ENCODE peak calls at places on chromosomes 13 and 19, in six cellular contexts. A is gastrocnemius medialis, R is heart right ventricle, W is breast epithelium, Q is transverse colon, J is left ventricle myocardium inferior. O is an unnamed sample. For H3K9me3, the result is how much of the 10 kb centered on the place peaks cover.

GRCh38 chr19:27654266-27654990 is 1558.5 kb downstream of the UQCRFS1 start:
- DNase-seq in A (no peak), R (no peak), W (no peak), Q (no peak), J (no peak), O (no peak)

GRCh38 chr13:60398949-60399589 is 2.0 kb downstream of the TDRD3 start:
- DNase-seq in A (no peak), R (no peak), W (no peak), Q (peak), J (no peak), O (no peak)

GRCh38 chr19:16531380-16531669 is 10.9 kb downstream of the CHERP start:
- DNase-seq in A (no peak), R (no peak), W (no peak), Q (no peak), J (no peak), O (no peak)

GRCh38 chr19:45444318-45445041 is 20.8 kb upstream of the ERCC1 start:
- DNase-seq in A (peak), R (peak), W (peak), Q (peak), J (peak), O (peak)

GRCh38 chr13:60169239-60170031 is 5.7 kb upstream of the DIAPH3 start:
- DNase-seq in A (no peak), R (no peak), W (no peak), Q (no peak), J (no peak), O (no peak)

GRCh38 chr13:94232161-94232560 is 247.3 kb downstream of the DCT start:
- DNase-seq in A (no peak), R (no peak), W (no peak), Q (no peak), J (no peak), O (no peak)

GRCh38 chr19:10501971-10502523 is 1.1 kb downstream of the KEAP1 start:
- DNase-seq in A (peak), R (peak), W (peak), Q (peak), J (peak), O (peak)

GRCh38 chr13:54016548-54016947 is 987.9 kb downstream of the OLFM4 start:
- DNase-seq in A (no peak), R (no peak), W (no peak), Q (no peak), J (no peak), O (no peak)

GRCh38 chr13:75153386-75153785 is 328.6 kb downstream of the TBC1D4 start:
- DNase-seq in A (no peak), R (no peak), W (no peak), Q (no peak), J (no peak), O (no peak)

GRCh38 chr13:74191036-74191809 is 57.0 kb upstream of the KLF12 start:
- DNase-seq in A (no peak), R (no peak), W (no peak), Q (no peak), J (no peak), O (no peak)

GRCh38 chr19:13723206-13723605 is 41.1 kb upstream of the MRI1 start:
- DNase-seq in A (no peak), R (no peak), W (no peak), Q (no peak), J (no peak), O (no peak)

DNA sequence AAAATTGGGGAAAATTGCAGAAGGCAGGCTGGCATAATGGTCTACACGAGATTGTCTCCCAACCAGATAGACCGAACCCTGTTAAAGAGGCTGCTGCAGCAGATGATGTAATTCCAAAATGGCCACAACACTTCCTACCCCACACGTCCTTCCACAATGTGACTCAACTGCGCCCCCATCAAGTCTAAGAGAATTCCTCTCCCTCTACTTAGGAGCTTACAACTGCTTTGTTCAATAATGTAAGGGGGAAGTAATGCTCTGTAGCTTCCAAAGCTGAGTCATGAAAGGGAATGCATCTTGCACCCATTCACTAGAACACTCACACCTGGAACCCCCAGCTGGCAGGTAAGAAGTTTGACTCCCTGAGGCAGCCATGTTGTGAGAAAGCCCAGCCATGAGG is 117.8 kb upstream of the IRS2 start:
- DNase-seq in A (no peak), R (no peak), W (no peak), Q (no peak), J (no peak), O (no peak)
- H3K9me3 ChIP-seq in A (under half), R (under half), W (under half), Q (under half), J (under half), O (under half)

DNA sequence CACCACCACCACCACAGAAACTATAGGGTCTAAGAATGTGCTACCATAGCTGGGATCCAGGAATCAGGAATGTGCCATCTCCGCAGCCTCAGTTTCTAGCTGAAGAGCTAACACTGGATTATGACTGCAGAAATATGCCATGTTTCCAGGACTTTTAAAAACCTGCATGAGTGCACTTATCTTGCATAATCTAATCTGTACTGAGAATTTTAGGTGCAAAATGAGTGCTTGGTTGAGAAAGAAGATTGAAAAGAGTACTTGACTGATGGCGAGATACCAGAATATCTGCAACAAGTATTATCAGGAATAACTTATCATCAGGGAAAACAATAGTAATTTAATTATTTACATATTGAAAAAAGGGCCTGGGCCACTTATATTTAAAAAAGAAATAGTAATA is 97.2 kb upstream of the FAM216B start:
- DNase-seq in A (no peak), R (no peak), W (no peak), Q (no peak), J (no peak), O (no peak)
- H3K9me3 ChIP-seq in A (under half), R (under half), W (under half), Q (under half), J (under half), O (under half)

GRCh38 chr13:92297971-92298942 is 899.8 kb downstream of the GPC5 start:
- DNase-seq in A (no peak), R (no peak), W (no peak), Q (no peak), J (no peak), O (no peak)

GRCh38 chr13:92307752-92308151 is 909.3 kb downstream of the GPC5 start:
- DNase-seq in A (no peak), R (no peak), W (no peak), Q (no peak), J (no peak), O (no peak)

GRCh38 chr13:92303428-92303827 is 905.0 kb downstream of the GPC5 start:
- DNase-seq in A (no peak), R (no peak), W (no peak), Q (no peak), J (no peak), O (no peak)
- H3K9me3 ChIP-seq in A (under half), R (under half), W (under half), Q (under half), J (under half), O (under half)

GRCh38 chr19:40023969-40024368 is 27.1 kb downstream of the ZNF546 start:
- DNase-seq in A (no peak), R (no peak), W (no peak), Q (no peak), J (no peak), O (no peak)

GRCh38 chr19:40025938-40026596 is 29.2 kb downstream of the ZNF546 start:
- DNase-seq in A (no peak), R (no peak), W (no peak), Q (no peak), J (no peak), O (no peak)

GRCh38 chr19:40026597-40026970 is 29.4 kb downstream of the ZNF780B start:
- DNase-seq in A (no peak), R (no peak), W (no peak), Q (no peak), J (no peak), O (no peak)
- H3K9me3 ChIP-seq in A (under half), R (half or more), W (half or more), Q (half or more), J (half or more), O (half or more)

DNA sequence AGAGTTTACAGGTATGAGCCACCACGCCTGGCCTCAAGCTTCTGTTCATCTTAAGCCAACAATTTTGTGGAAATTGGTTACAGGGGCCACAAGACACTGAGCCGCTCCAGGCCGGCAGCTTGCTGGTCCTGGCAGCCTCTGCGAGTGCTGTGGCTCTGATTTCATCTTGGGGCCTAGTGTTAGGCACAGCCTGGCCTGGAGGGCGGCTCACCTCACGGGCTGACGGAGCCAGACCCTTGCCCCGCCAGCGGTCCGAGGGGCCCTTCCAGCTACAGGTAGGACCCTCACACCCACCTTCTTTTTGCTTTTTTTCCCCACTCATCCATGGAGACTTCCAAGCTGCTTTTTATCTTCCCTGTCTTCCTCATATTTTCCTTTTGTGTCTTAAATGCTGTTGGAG is 8.6 kb downstream of the ZNF544 start:
- DNase-seq in A (no peak), R (no peak), W (no peak), Q (no peak), J (no peak), O (no peak)
- H3K9me3 ChIP-seq in A (under half), R (half or more), W (half or more), Q (half or more), J (half or more), O (under half)

GRCh38 chr19:20067898-20068297 is 9.9 kb upstream of the ZNF90 start:
- DNase-seq in A (no peak), R (no peak), W (no peak), Q (no peak), J (no peak), O (no peak)

GRCh38 chr19:20070691-20071090 is 7.1 kb upstream of the ZNF90 start:
- DNase-seq in A (no peak), R (no peak), W (no peak), Q (no peak), J (no peak), O (no peak)

GRCh38 chr19:20066861-20067260 is 10.9 kb upstream of the ZNF90 start:
- DNase-seq in A (no peak), R (no peak), W (no peak), Q (no peak), J (no peak), O (no peak)
- H3K9me3 ChIP-seq in A (under half), R (under half), W (under half), Q (under half), J (under half), O (under half)

O was measured in heart left ventricle.